ENCODE peak calls at places on chromosomes 5 and 9, in ten cellular contexts. T is CD4-positive, alpha-beta T cell; A is RWPE1; M is progenitor cell of endocrine pancreas; U is GM13976; X is lower leg skin; L is PC-3; N is activated CD8-positive, alpha-beta T cell treated with anti-CD3 and anti-CD28 coated beads for 36 hours; G is bronchial epithelial cell; B is pancreas. Q is an unnamed sample.

GRCh38 chr5:10351199-10351881 is 2.2 kb upstream of the MARCHF6 start:
- DNase-seq in L (peak; percentile 73), T (no peak), N (no peak), M (no peak), B (no peak), U (no peak), A (peak; percentile 55), X (no peak), G (peak; percentile 95), Q (no peak)

GRCh38 chr9:72540348-72540873 is 19.0 kb downstream of the TMC1 start:
- DNase-seq in M (no peak), X (no peak), T (no peak), N (no peak), U (no peak), G (peak; percentile 96), L (peak; percentile 53), B (no peak), A (peak; percentile 72), Q (no peak)

GRCh38 chr5:174311531-174312269 is 266.2 kb downstream of the NSG2 start:
- DNase-seq in N (peak; percentile 73), G (no peak), L (peak; percentile 68), T (peak; percentile 65), B (peak; percentile 76), A (peak; percentile 76), U (peak; percentile 89), X (peak; percentile 88), M (peak; percentile 83), Q (no peak)

GRCh38 chr5:57383093-57383861 is 99.3 kb downstream of the ACTBL2 start:
- DNase-seq in B (no peak), A (peak; percentile 92), N (peak; percentile 31), M (no peak), X (no peak), G (peak; percentile 91), L (peak; percentile 87), U (no peak), T (no peak), Q (no peak)

GRCh38 chr9:69996947-69997346 is 46.7 kb upstream of the MAMDC2 start:
- DNase-seq in A (no peak), T (no peak), M (no peak), X (no peak), B (no peak), N (no peak), L (no peak), U (no peak), G (peak; percentile 18), Q (no peak)

GRCh38 chr5:171616002-171616780 is 169.4 kb upstream of the SMIM23 start:
- DNase-seq in B (no peak), G (no peak), N (no peak), M (no peak), U (no peak), X (peak; percentile 32), A (no peak), T (no peak), L (no peak), Q (no peak)

GRCh38 chr9:137445275-137445807 is 4.2 kb upstream of the ENTPD8 start:
- DNase-seq in U (peak; percentile 90), N (peak; percentile 94), X (peak; percentile 98), B (peak; percentile 88), T (peak; percentile 86), G (peak; percentile 82), L (peak; percentile 83), A (peak; percentile 87), M (peak; percentile 72), Q (peak; percentile 92)

GRCh38 chr5:109921735-109922395 is 232.1 kb downstream of the MAN2A1 start:
- DNase-seq in G (no peak), T (peak; percentile 70), U (no peak), L (no peak), X (no peak), B (no peak), N (peak; percentile 67), M (no peak), A (no peak), Q (no peak)

GRCh38 chr9:124754289-124754688 is 16.8 kb downstream of the NR6A1 start:
- DNase-seq in L (peak; percentile 32), X (no peak), A (peak; percentile 43), M (no peak), T (no peak), B (no peak), U (no peak), G (no peak), N (no peak), Q (no peak)

GRCh38 chr5:134492568-134492967 is 32.9 kb upstream of the JADE2 start:
- DNase-seq in X (no peak), G (peak; percentile 24), N (no peak), B (no peak), L (no peak), T (no peak), U (no peak), A (no peak), M (no peak), Q (no peak)

GRCh38 chr5:149388498-149389190 is 9.6 kb upstream of the IL17B start:
- DNase-seq in X (no peak), B (no peak), M (no peak), A (no peak), U (no peak), T (no peak), G (no peak), N (no peak), L (no peak), Q (no peak)

GRCh38 chr5:175746851-175747250 is 89.0 kb downstream of the HRH2 start:
- DNase-seq in L (peak; percentile 25), G (peak; percentile 34), N (no peak), A (peak; percentile 61), X (no peak), T (no peak), U (no peak), B (no peak), M (no peak), Q (no peak)

GRCh38 chr5:145365464-145365863 is 469.7 kb downstream of the PRELID2 start:
- DNase-seq in B (no peak), U (no peak), T (no peak), L (no peak), A (no peak), N (no peak), M (no peak), X (no peak), G (no peak), Q (no peak)

GRCh38 chr9:101737705-101738565 is 512 bp downstream of the GRIN3A start:
- DNase-seq in A (peak; percentile 9), M (peak; percentile 26), G (no peak), U (peak; percentile 23), X (no peak), B (peak; percentile 9), L (no peak), N (peak; percentile 1), T (no peak), Q (no peak)

GRCh38 chr9:87217056-87217455 is 269.8 kb upstream of the GAS1 start:
- DNase-seq in X (no peak), L (no peak), B (no peak), G (no peak), U (no peak), N (no peak), M (no peak), T (no peak), A (no peak), Q (no peak)

DNA sequence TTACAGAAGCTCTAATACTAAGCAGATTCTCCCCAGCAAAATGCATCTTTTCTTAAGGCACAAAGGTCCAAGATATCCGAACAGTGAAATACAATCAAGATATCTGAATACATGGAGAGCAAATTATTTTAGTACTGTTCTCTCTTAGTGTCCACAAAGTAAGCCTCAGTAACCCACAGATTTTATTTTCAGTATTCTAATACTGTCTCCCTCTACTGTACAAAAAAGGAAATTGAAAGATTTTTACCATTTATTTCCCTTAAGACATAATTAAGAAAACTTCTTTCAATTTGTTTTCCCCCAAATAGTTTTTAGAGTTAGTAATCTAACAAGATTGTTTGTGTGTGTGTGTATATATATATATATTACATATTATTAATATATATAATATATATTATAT is 24.7 kb upstream of the NOL6 start:
- DNase-seq in X (no peak), G (peak; percentile 42), B (no peak), T (no peak), L (peak; percentile 41), N (no peak), M (no peak), A (no peak), U (no peak), Q (no peak)
- TF ChIP-seq CTCF in X (no peak), G (peak; percentile 4), B (no peak), T (peak; percentile 42), L (no peak), N (no peak), M (peak; percentile 35), A (peak; percentile 52), U (no peak), Q (no peak)

GRCh38 chr9:19925674-19926503 is 137.1 kb upstream of the SLC24A2 start:
- DNase-seq in X (peak; percentile 92), M (peak; percentile 75), T (peak; percentile 77), N (peak; percentile 84), B (peak; percentile 77), L (peak; percentile 83), U (peak; percentile 80), G (peak; percentile 88), A (peak; percentile 84), Q (peak; percentile 85)
- TF ChIP-seq CTCF in X (no peak), M (peak; percentile 93), T (peak; percentile 94), N (peak; percentile 95), B (peak; percentile 87), L (peak; percentile 86), U (peak; percentile 90), G (peak; percentile 99), A (peak; percentile 100), Q (peak; percentile 86)

DNA sequence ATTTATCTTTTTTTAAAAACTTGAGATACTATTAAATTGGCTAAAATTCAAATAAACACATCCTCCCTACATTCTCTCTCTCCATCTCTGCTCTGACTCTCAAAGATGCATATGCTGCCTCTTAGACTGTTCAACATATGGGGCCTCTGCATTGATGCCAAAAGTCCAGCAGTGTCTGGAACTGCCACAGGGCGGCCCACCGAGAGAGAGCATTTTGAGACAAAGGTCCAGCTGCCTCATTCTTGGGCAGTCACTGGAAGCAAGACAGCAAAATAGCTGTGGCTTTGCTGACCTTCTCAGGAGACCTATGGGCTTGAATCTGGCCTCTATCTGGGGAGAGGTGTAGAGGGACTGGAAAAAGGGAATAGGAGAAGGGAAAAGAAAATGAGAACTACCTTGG is 12.9 kb upstream of the TSSK1B start:
- DNase-seq in M (no peak), T (no peak), A (no peak), G (no peak), L (peak; percentile 38), X (no peak), B (no peak), N (no peak), U (no peak), Q (no peak)
- TF ChIP-seq CTCF in M (peak; percentile 41), T (no peak), A (no peak), G (no peak), L (peak; percentile 51), X (no peak), B (no peak), N (no peak), U (no peak), Q (no peak)

DNA sequence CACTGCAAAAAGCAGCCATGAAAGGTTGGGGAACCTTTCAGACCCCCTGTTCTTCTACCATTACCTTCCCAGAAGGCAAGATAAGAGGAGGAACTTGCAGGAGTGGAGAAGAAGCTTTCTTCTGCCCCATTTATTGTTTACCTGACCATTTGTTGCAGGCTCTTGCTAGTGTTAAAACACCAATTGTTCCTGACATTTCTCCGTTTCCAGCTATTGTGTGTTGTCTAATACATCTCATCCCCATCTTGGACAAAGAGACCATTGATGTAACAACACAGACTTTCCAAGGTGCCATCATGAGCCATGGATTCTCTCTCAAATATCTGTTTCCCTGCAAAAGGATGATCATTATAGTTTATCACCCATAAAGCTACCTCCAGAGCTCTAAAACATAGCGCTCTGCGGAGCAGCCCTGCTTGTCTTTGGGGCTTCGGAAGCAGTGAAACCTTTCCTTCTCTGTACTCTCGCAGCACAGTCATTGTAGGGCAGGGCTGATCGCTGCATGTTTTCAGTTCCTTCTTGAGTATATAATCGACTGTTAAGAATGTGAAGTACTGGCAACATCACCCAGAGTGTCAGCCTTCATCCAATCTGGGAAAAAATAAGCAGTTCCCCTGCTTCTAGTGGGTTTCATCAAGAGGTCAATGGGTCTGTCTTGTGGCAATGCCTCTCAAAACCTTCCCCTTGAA is 680.0 kb downstream of the SEMA5A start:
- DNase-seq in L (no peak), U (no peak), T (no peak), G (no peak), N (no peak), A (no peak), M (no peak), B (no peak), X (no peak), Q (no peak)
- TF ChIP-seq CTCF in L (no peak), U (no peak), T (no peak), G (no peak), N (no peak), A (no peak), M (no peak), B (no peak), X (no peak), Q (no peak)

Q was measured in suprapubic skin.